ENCODE peak calls at places on chromosomes 12 and 14, in seven cellular contexts. B is choroid plexus epithelial cell; N is fibroblast of pulmonary artery; Z is testis; Y is right cardiac atrium; U is GM23338; G is CD8-positive, alpha-beta memory T cell. V is an unnamed sample.

GRCh38 chr14:74401504-74402241 is 24.3 kb downstream of the SYNDIG1L start:
- DNase-seq in B (no peak), N (no peak), Z (peak), Y (peak), U (peak), G (peak), V (no peak)

GRCh38 chr14:63573579-63573978 is 30.4 kb upstream of the PPP2R5E start:
- DNase-seq in B (peak), N (peak), Z (no peak), Y (no peak), U (no peak), G (no peak), V (no peak)

GRCh38 chr12:75724913-75725312 is 213.5 kb upstream of the KRR1 start:
- DNase-seq in B (peak), N (peak), Z (peak), Y (no peak), U (no peak), G (no peak), V (no peak)

GRCh38 chr14:56799327-56799645 is 11.0 kb downstream of the OTX2 start:
- DNase-seq in B (no peak), N (no peak), Z (no peak), Y (no peak), U (no peak), G (no peak), V (no peak)

GRCh38 chr14:103995876-103996275 is 53.5 kb upstream of the RD3L start:
- DNase-seq in B (no peak), N (no peak), Z (no peak), Y (no peak), U (no peak), G (no peak), V (no peak)

GRCh38 chr14:70640938-70641547 is 673 bp upstream of the TTC9 start:
- DNase-seq in B (peak), N (peak), Z (peak), Y (peak), U (peak), G (peak), V (no peak)

GRCh38 chr12:23707270-23707669 is 242.2 kb downstream of the SOX5 start:
- DNase-seq in B (no peak), N (no peak), Z (no peak), Y (no peak), U (no peak), G (no peak), V (no peak)

GRCh38 chr14:64823305-64823985 is 56.3 kb downstream of the SPTB start:
- DNase-seq in B (peak), N (peak), Z (peak), Y (peak), U (peak), G (peak), V (no peak)

GRCh38 chr12:122834921-122835692 is at the start of gene HIP1R:
- DNase-seq in B (no peak), N (peak), Z (peak), Y (no peak), U (peak), G (peak), V (no peak)

GRCh38 chr12:116143883-116144266 is 133.6 kb downstream of the MED13L start:
- DNase-seq in B (peak), N (peak), Z (no peak), Y (no peak), U (peak), G (no peak), V (peak)

GRCh38 chr12:11635341-11635740 is 14.1 kb upstream of the ETV6 start:
- DNase-seq in B (no peak), N (no peak), Z (no peak), Y (no peak), U (no peak), G (no peak), V (no peak)

GRCh38 chr14:90193925-90194324 is 62.4 kb upstream of the PSMC1 start:
- DNase-seq in B (peak), N (peak), Z (no peak), Y (no peak), U (peak), G (no peak), V (no peak)

GRCh38 chr12:101697930-101698781 is 716 bp downstream of the CHPT1 start:
- DNase-seq in B (peak), N (peak), Z (peak), Y (peak), U (peak), G (peak), V (no peak)

GRCh38 chr14:76832503-76832988 is 6.3 kb downstream of the LRRC74A start:
- DNase-seq in B (peak), N (peak), Z (no peak), Y (no peak), U (no peak), G (no peak), V (no peak)

DNA sequence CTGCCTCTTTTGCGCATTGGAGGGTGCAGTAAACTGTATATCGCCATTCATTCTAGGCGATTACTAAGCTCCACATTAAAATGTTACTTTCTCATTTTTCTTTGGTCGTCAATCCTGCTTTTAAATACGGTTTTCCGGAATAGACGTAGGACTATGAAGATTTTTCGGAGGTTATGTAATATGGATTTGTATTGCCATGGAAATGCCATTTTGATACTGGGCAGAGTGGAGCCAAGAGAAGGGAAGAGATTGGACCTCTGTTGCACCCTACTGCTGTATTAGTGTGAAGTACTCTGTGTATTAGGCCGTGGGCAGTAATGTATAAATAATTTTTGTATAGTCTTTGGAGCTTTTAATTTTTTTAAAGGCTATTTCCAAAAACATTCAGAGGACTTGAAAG is 992 bp downstream of the RBM25 start:
- DNase-seq in B (peak), N (peak), Z (no peak), Y (no peak), U (no peak), G (no peak), V (no peak)
- H3K4me3 ChIP-seq in B (peak), N (peak), Z (peak), Y (peak), U (peak), G (peak), V (peak)

DNA sequence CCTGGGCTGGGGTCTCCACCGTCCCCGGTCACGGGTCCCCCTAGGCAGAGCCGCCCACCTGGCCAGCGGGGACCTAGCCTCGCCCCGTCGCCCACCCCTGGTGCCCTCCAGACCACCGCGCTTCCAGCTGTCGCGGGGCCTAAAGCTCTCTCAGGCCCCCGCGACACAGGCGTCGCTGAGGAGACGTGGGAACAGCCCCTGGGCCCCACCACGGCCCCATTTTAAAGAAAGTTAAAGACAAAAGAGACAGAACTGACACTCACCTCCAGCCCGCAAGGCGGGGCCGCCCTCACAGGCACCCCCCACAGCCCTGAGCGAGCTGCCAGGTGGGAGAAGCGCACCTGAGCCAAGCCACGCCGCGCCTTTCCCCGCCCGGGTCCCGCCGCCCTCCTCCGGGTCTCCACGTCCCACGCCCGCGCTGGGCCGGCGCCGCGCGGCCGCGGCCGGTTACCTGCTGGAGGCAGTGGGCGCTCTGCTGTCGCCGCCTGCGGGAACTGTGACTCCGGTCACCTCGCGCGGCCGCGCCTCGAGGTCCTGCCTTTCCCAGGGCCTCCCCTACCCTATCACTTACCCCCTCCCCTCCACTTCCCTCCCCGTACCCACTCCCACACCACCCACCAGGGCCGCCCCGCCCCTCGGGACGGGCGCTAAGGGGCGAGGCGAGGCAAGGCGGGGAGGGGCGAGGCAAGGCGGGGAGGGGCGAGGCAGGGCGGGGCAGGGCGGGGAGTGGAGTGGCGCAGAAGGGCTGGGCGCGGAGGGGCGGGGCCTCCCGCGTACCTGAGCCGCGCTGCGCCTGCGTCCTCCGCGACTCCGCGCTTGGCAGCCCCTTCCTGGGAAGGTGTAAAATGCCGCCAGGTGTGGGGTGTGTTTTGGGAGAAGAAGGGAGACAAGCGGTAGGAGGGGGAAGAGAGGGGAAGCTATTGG is 31.2 kb downstream of the TC2N start:
- DNase-seq in B (peak), N (no peak), Z (peak), Y (peak), U (peak), G (peak), V (no peak)
- H3K4me3 ChIP-seq in B (peak), N (no peak), Z (peak), Y (peak), U (peak), G (peak), V (peak)

GRCh38 chr14:93939304-93940229 is 12.4 kb downstream of the FAM181A start:
- DNase-seq in B (peak), N (peak), Z (peak), Y (peak), U (peak), G (peak), V (no peak)
- H3K4me3 ChIP-seq in B (peak), N (no peak), Z (peak), Y (no peak), U (peak), G (peak), V (peak)

GRCh38 chr12:92556622-92557421 is 146.0 kb upstream of the PLEKHG7 start:
- DNase-seq in B (no peak), N (no peak), Z (no peak), Y (no peak), U (no peak), G (no peak), V (no peak)
- H3K4me3 ChIP-seq in B (no peak), N (no peak), Z (no peak), Y (no peak), U (no peak), G (no peak), V (no peak)

DNA sequence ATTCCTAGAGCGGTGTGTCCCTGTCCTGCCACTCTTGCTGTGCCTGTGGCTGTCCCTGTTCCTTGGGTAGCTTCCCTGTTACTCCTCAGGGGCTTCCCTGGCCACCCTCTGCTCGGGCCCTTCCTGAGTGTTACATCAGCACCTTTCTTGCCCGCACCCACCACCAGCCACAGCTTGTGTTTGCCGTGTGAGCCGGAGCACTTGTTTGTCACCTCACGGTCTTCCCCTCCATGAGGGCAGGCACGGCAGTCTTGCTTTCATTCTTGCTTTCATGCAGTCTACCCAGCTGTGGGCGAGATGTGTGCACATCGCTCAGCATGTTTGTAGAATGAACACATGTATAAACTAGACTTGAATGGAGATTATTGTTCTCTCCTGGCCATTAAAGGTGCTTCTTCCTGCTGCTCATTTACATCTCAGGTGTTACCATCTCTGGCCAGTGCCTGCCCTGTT is 42.0 kb downstream of the TRAF3 start:
- DNase-seq in B (no peak), N (no peak), Z (no peak), Y (no peak), U (no peak), G (peak), V (no peak)
- H3K4me3 ChIP-seq in B (no peak), N (no peak), Z (no peak), Y (no peak), U (no peak), G (no peak), V (no peak)

GRCh38 chr14:71931492-71932228 is 569 bp upstream of the RGS6 start:
- DNase-seq in B (peak), N (no peak), Z (peak), Y (peak), U (no peak), G (no peak), V (no peak)
- H3K4me3 ChIP-seq in B (no peak), N (no peak), Z (peak), Y (peak), U (peak), G (no peak), V (no peak)

GRCh38 chr14:100241279-100241678 is 2.3 kb downstream of the YY1 start:
- DNase-seq in B (peak), N (no peak), Z (no peak), Y (no peak), U (no peak), G (no peak), V (no peak)
- H3K4me3 ChIP-seq in B (peak), N (peak), Z (peak), Y (peak), U (peak), G (peak), V (peak)

GRCh38 chr14:68787235-68787727 is 5.6 kb downstream of the ZFP36L1 start:
- DNase-seq in B (no peak), N (no peak), Z (peak), Y (no peak), U (peak), G (peak), V (no peak)
- H3K4me3 ChIP-seq in B (no peak), N (peak), Z (no peak), Y (no peak), U (no peak), G (peak), V (no peak)

DNA sequence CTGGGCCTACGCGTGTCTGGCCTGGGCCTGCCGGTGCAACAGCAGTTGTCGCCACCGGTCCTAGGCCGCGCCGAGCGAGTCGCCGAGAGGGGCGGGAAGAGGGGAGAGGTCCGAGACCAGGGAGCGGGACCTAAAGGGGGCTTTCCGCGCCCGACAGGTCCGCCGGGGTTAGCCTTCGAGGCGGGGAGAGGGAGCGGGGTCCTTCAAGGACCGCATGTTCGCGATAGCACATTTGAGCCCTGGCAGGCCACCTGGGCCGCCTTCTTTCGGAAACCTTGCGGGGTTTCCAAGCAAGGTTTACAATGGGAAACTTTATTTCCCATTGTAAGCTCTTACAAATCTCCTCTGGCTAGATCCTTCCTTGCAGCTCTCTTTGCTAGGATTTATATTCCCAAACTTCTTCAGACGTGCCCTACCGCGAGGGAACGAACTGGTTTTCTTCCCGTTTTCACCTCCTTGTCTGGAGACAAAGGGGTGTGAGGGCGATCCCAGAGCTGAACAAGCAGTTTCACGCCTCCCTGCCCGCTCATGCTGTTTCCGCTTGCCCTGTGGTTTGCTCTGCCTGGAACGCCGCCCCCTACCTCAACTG is 6.8 kb downstream of the SIX6 start:
- DNase-seq in B (no peak), N (no peak), Z (no peak), Y (no peak), U (peak), G (no peak), V (no peak)
- H3K4me3 ChIP-seq in B (no peak), N (no peak), Z (peak), Y (peak), U (peak), G (no peak), V (no peak)